ENCODE peak calls at places on chromosomes 12 and 14, in ten cellular contexts. I is WTC11, F is B cell, O is PC-3, A is AG04449, L is Caco-2, R is tibial artery, E is tibial nerve, G is IMR-90, X is psoas muscle. N is an unnamed sample.

GRCh38 chr12:12899530-12900380 is 8.4 kb downstream of the GPRC5A start:
- DNase-seq in G (peak), E (peak), O (peak), R (peak), F (no peak), L (no peak), X (no peak), I (no peak), A (peak), N (no peak)

GRCh38 chr12:90076851-90077319 is 368.2 kb upstream of the ATP2B1 start:
- DNase-seq in X (no peak), R (no peak), E (no peak), F (no peak), I (no peak), A (no peak), L (no peak), O (no peak), G (no peak), N (no peak)

GRCh38 chr12:132568301-132568700 is 42.1 kb downstream of the LRCOL1 start:
- DNase-seq in A (no peak), I (no peak), G (no peak), F (no peak), O (no peak), E (no peak), L (no peak), R (no peak), X (no peak), N (no peak)

GRCh38 chr12:59431266-59431665 is 164.6 kb upstream of the SLC16A7 start:
- DNase-seq in I (no peak), G (peak), X (no peak), O (peak), R (no peak), A (no peak), F (no peak), L (no peak), E (no peak), N (no peak)

GRCh38 chr12:59036973-59037807 is 116.9 kb upstream of the LRIG3 start:
- DNase-seq in G (peak), R (no peak), F (no peak), A (peak), I (no peak), X (no peak), E (no peak), L (no peak), O (no peak), N (no peak)

GRCh38 chr14:55097894-55098560 is 31.0 kb upstream of the LGALS3 start:
- DNase-seq in X (no peak), F (peak), O (peak), I (no peak), E (no peak), G (no peak), A (no peak), L (no peak), R (no peak), N (no peak)

GRCh38 chr12:91613223-91613779 is 430.7 kb upstream of the DCN start:
- DNase-seq in O (peak), L (no peak), X (no peak), E (no peak), R (no peak), G (no peak), A (no peak), F (no peak), I (no peak), N (no peak)

GRCh38 chr12:124797321-124797720 is 66.3 kb downstream of the SCARB1 start:
- DNase-seq in L (no peak), I (no peak), O (no peak), F (no peak), A (no peak), E (no peak), G (no peak), R (no peak), X (no peak), N (peak)

GRCh38 chr14:84579292-84579691 is 950.7 kb upstream of the FLRT2 start:
- DNase-seq in R (no peak), L (no peak), A (no peak), G (no peak), F (no peak), I (no peak), X (no peak), E (no peak), O (no peak), N (no peak)

GRCh38 chr12:41436076-41436475 is 248.0 kb downstream of the PDZRN4 start:
- DNase-seq in R (no peak), I (no peak), L (no peak), F (no peak), A (no peak), X (no peak), E (no peak), G (no peak), O (no peak), N (no peak)

GRCh38 chr12:122917508-122918227 is 21.7 kb upstream of the VPS37B start:
- DNase-seq in A (peak), O (peak), X (no peak), G (peak), E (no peak), I (no peak), L (peak), F (no peak), R (peak), N (no peak)

GRCh38 chr12:109069307-109070231 is 17.2 kb downstream of the USP30 start:
- DNase-seq in F (no peak), I (peak), G (no peak), O (no peak), R (no peak), A (no peak), X (no peak), L (no peak), E (no peak), N (peak)
- TF ChIP-seq CTCF in F (no peak), I (no peak), G (no peak), O (no peak), R (no peak), A (no peak), X (no peak), L (no peak), E (no peak), N (no peak)

GRCh38 chr14:90816686-90817436 is 631 bp upstream of the TTC7B start:
- DNase-seq in I (no peak), R (no peak), X (no peak), O (no peak), A (no peak), F (no peak), G (no peak), L (no peak), E (no peak), N (no peak)
- TF ChIP-seq CTCF in I (no peak), R (no peak), X (no peak), O (no peak), A (no peak), F (peak), G (no peak), L (no peak), E (no peak), N (no peak)

DNA sequence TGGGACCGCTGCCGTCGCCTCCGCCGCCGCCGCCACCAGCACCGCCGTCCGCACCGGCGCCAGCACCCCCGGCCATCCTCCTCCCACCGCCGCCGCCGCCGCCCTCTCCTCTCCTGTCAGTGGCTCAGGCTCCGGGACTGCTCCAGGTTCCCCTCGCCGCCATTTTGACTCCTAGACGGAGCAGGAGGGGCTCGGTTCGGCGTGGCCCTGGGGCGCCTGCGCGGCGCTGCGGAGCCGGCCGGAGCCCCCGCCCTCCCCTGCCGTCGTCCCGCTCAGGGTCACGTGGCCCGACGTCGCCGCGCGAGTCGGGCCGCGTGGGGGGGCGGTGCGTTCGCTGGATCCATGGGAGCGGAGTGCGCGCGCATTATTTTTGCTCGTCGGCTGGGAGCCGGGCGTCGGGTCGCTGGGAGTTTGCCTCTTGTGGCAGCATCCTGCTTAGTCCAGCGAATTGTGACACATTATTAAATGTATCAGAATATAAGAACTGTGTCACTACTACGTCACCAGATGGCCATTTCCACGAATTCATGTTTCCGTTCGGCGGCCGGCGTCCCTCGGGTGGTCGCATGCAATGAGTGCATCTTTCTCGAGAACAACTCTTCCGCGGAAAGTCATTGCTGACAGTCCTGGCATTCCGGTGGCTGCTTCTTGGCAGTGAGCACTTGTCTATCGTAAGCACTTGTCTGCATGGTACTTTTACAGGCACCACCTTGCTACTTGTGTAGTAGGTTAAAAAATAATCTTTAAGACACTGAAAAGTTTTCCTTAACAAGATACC is at the start of gene BTBD7:
- DNase-seq in G (peak), O (peak), E (peak), F (peak), R (peak), I (peak), L (peak), X (peak), A (peak), N (peak)
- TF ChIP-seq CTCF in G (peak), O (peak), E (peak), F (no peak), R (no peak), I (no peak), L (peak), X (peak), A (no peak), N (no peak)

GRCh38 chr14:102481371-102481770 is 28.2 kb downstream of the ANKRD9 start:
- DNase-seq in F (no peak), I (no peak), G (no peak), R (no peak), L (no peak), A (no peak), E (no peak), X (no peak), O (no peak), N (no peak)

GRCh38 chr14:102481791-102482238 is 27.8 kb downstream of the ANKRD9 start:
- DNase-seq in I (no peak), F (no peak), O (peak), X (no peak), A (no peak), L (no peak), G (peak), R (no peak), E (no peak), N (no peak)

GRCh38 chr14:102479107-102479506 is 30.5 kb downstream of the ANKRD9 start:
- DNase-seq in A (no peak), X (no peak), O (no peak), I (no peak), L (no peak), F (no peak), G (no peak), E (no peak), R (no peak), N (no peak)

GRCh38 chr14:102484316-102484715 is 25.3 kb downstream of the ANKRD9 start:
- DNase-seq in X (no peak), F (no peak), G (no peak), E (no peak), R (no peak), O (no peak), I (no peak), A (no peak), L (no peak), N (no peak)

DNA sequence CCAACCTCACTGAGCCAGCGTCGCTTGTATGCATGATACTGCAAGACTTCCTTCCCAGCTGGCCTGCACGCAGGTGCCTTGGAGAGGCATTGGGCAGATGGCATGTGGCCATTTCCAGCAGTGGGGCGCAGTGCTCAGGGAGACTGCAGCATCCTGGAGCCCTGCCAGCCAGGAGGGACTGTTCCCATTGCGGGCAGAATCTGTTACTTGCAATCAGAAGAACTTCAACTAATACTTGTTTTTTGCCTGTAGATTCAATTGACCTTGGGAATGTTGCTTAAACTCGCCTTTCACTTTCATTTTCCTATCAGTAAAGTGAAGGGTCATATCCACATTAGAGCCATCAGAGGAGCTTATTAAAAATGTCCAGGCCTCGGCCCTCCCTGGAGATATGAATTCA is 29.8 kb downstream of the ANKRD9 start:
- DNase-seq in I (no peak), R (no peak), O (no peak), E (no peak), G (no peak), X (peak), L (no peak), F (no peak), A (no peak), N (no peak)
- TF ChIP-seq CTCF in I (no peak), R (no peak), O (no peak), E (no peak), G (no peak), X (no peak), L (no peak), F (no peak), A (no peak), N (no peak)

GRCh38 chr14:69154779-69155178 is 1.9 kb upstream of the DCAF5 start:
- DNase-seq in X (no peak), A (no peak), F (peak), I (no peak), L (peak), G (no peak), R (no peak), E (no peak), O (peak), N (no peak)
- TF ChIP-seq CTCF in X (no peak), A (no peak), F (no peak), I (no peak), L (no peak), G (no peak), R (no peak), E (no peak), O (peak), N (no peak)

DNA sequence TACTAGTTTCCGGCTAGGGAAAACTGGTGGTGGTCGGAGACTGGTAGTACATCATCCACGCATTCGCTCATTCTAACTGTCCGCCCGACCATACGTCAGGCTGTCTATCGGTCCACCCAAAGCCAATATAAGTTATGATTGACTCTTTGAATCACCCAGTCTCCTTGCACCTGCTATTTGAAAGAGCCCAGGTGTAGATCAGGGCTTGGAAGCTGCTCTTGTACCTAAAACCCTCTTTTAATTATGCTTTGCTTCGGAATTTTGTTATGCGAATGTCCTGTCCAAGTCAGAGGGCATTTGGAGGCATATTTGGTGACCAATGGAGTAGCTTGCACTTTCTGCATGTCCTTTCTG is 5.7 kb upstream of the NKX2-1 start:
- DNase-seq in O (no peak), X (no peak), F (no peak), E (no peak), I (no peak), G (no peak), R (no peak), L (no peak), A (no peak), N (no peak)
- TF ChIP-seq CTCF in O (no peak), X (no peak), F (no peak), E (no peak), I (no peak), G (no peak), R (no peak), L (no peak), A (no peak), N (no peak)

GRCh38 chr12:47602949-47603558 is 102.8 kb downstream of the RPAP3 start:
- DNase-seq in F (no peak), E (no peak), O (no peak), A (no peak), R (no peak), L (peak), I (no peak), G (no peak), X (no peak), N (no peak)
- TF ChIP-seq CTCF in F (no peak), E (no peak), O (no peak), A (no peak), R (no peak), L (no peak), I (no peak), G (no peak), X (no peak), N (no peak)

GRCh38 chr12:6276247-6276887 is 34.1 kb upstream of the PLEKHG6 start:
- DNase-seq in L (no peak), R (peak), O (no peak), A (no peak), F (no peak), E (no peak), I (no peak), X (no peak), G (no peak), N (no peak)
- TF ChIP-seq CTCF in L (no peak), R (no peak), O (no peak), A (no peak), F (no peak), E (no peak), I (no peak), X (no peak), G (no peak), N (no peak)

N was measured in endothelial cell.